ENCODE peak calls at places on chromosomes 13 and 19, in six cellular contexts. W is NCI-H1092 treated with DMSO at 0.1 percent for 48 hours; C is CD8-positive, alpha-beta T cell; N is EH; I is activated T-cell treated with anti-CD3 and anti-CD28 coated beads for 4 hours; O is psoas muscle. S is an unnamed sample.

GRCh38 chr13:110308377-110309158 is 1.5 kb downstream of the COL4A2 start:
- DNase-seq in C (no peak), O (no peak), N (peak; percentile 78), I (no peak), W (no peak), S (no peak)

GRCh38 chr19:18932216-18932841 is 8.7 kb downstream of the HOMER3 start:
- DNase-seq in C (peak; percentile 77), O (peak; percentile 91), W (no peak), N (peak; percentile 49), I (peak; percentile 81), S (no peak)

GRCh38 chr13:46983881-46984280 is 87.0 kb upstream of the HTR2A start:
- DNase-seq in N (peak; percentile 20), O (no peak), W (no peak), I (no peak), C (no peak), S (no peak)

GRCh38 chr19:15316498-15316897 is 15.8 kb downstream of the BRD4 start:
- DNase-seq in O (no peak), C (no peak), W (no peak), I (no peak), N (peak; percentile 73), S (no peak)

GRCh38 chr13:86601351-86601750 is 802.1 kb upstream of the SLITRK6 start:
- DNase-seq in C (no peak), N (no peak), O (no peak), W (no peak), I (no peak), S (no peak)

GRCh38 chr13:98328511-98328910 is 151.4 kb upstream of the RNF113B start:
- DNase-seq in W (no peak), C (no peak), I (no peak), N (no peak), O (no peak), S (no peak)

GRCh38 chr13:33612641-33613638 is 205.0 kb upstream of the RFC3 start:
- DNase-seq in W (no peak), C (no peak), O (no peak), I (no peak), N (no peak), S (no peak)

GRCh38 chr13:21913010-21913409 is 242.1 kb downstream of the FGF9 start:
- DNase-seq in N (no peak), I (no peak), C (no peak), W (peak; percentile 54), O (no peak), S (no peak)

GRCh38 chr13:71378992-71379905 is 487.8 kb downstream of the DACH1 start:
- DNase-seq in W (no peak), N (no peak), C (no peak), O (no peak), I (no peak), S (no peak)

GRCh38 chr13:45718063-45718462 is 15.9 kb downstream of the CBY2 start:
- DNase-seq in N (peak; percentile 30), C (no peak), I (no peak), W (peak; percentile 8), O (no peak), S (peak; percentile 37)

GRCh38 chr19:20964798-20965197 is 41.7 kb downstream of the ZNF85 start:
- DNase-seq in I (no peak), C (no peak), W (no peak), N (no peak), O (no peak), S (no peak)

GRCh38 chr19:47176071-47176626 is 45.5 kb downstream of the SAE1 start:
- DNase-seq in N (peak; percentile 91), W (no peak), O (no peak), I (no peak), C (no peak), S (no peak)

S was measured in NCI-H1417.